ENCODE peak calls at places on chromosomes 4 and X, in four cellular contexts. One of them, this sample, is unnamed. For H3K9me3 and H3K4me1, the result is how much of the 10 kb centered on the place peaks cover.

GRCh38 chr4:140851032-140851636 is 94.9 kb upstream of the TBC1D9 start:
- DNase-seq in SJCRH30: peak
- DNase-seq in hepatocyte: peak
- DNase-seq in esophagus squamous epithelium: no peak
- DNase-seq in this sample: no peak

GRCh38 chr4:3285558-3286334 is 7.1 kb upstream of the RGS12 start:
- DNase-seq in hepatocyte: no peak
- DNase-seq in esophagus squamous epithelium: no peak
- DNase-seq in SJCRH30: peak
- DNase-seq in this sample: no peak

GRCh38 chr4:45350438-45350837 is 624.1 kb upstream of the GNPDA2 start:
- DNase-seq in SJCRH30: no peak
- DNase-seq in esophagus squamous epithelium: no peak
- DNase-seq in hepatocyte: no peak
- DNase-seq in this sample: no peak

GRCh38 chr4:137253949-137254348 is 278.3 kb downstream of the PCDH18 start:
- DNase-seq in hepatocyte: no peak
- DNase-seq in SJCRH30: no peak
- DNase-seq in esophagus squamous epithelium: no peak
- DNase-seq in this sample: no peak

GRCh38 chr4:111960241-111960667 is 185.0 kb upstream of the FAM241A start:
- DNase-seq in esophagus squamous epithelium: no peak
- DNase-seq in SJCRH30: no peak
- DNase-seq in hepatocyte: no peak
- DNase-seq in this sample: no peak

GRCh38 chr4:184274288-184274951 is 56.7 kb upstream of the ENPP6 start:
- DNase-seq in hepatocyte: no peak
- DNase-seq in SJCRH30: no peak
- DNase-seq in esophagus squamous epithelium: no peak
- DNase-seq in this sample: no peak

GRCh38 chr4:98771959-98772619 is 113.7 kb upstream of the TSPAN5 start:
- DNase-seq in hepatocyte: peak
- DNase-seq in SJCRH30: no peak
- DNase-seq in esophagus squamous epithelium: no peak
- DNase-seq in this sample: no peak

GRCh38 chr4:41360214-41360910 is 103.6 kb downstream of the UCHL1 start:
- DNase-seq in esophagus squamous epithelium: no peak
- DNase-seq in hepatocyte: peak
- DNase-seq in SJCRH30: peak
- DNase-seq in this sample: no peak

GRCh38 chrX:153828723-153829548 is 1.4 kb downstream of the PDZD4 start:
- DNase-seq in SJCRH30: peak
- DNase-seq in hepatocyte: no peak
- DNase-seq in esophagus squamous epithelium: no peak
- DNase-seq in this sample: no peak

GRCh38 chr4:109750652-109751244 is 20.9 kb upstream of the PLA2G12A start:
- DNase-seq in esophagus squamous epithelium: no peak
- DNase-seq in SJCRH30: no peak
- DNase-seq in hepatocyte: no peak
- DNase-seq in this sample: no peak

GRCh38 chr4:128782875-128783614 is 26.5 kb upstream of the JADE1 start:
- DNase-seq in hepatocyte: no peak
- DNase-seq in esophagus squamous epithelium: no peak
- DNase-seq in SJCRH30: no peak
- DNase-seq in this sample: no peak

GRCh38 chrX:115232933-115233496 is 881 bp downstream of the LRCH2 start:
- DNase-seq in esophagus squamous epithelium: no peak
- DNase-seq in SJCRH30: no peak
- DNase-seq in hepatocyte: no peak
- DNase-seq in this sample: no peak

GRCh38 chrX:77450415-77450814 is 3.2 kb downstream of the FGF16 start:
- DNase-seq in hepatocyte: no peak
- DNase-seq in SJCRH30: no peak
- DNase-seq in esophagus squamous epithelium: no peak
- DNase-seq in this sample: no peak

GRCh38 chrX:53223955-53224859 is 800 bp downstream of the KDM5C start:
- DNase-seq in SJCRH30: no peak
- DNase-seq in esophagus squamous epithelium: no peak
- DNase-seq in hepatocyte: peak
- DNase-seq in this sample: peak

GRCh38 chr4:120918788-120919187 is 3.7 kb downstream of the PRDM5 start:
- DNase-seq in esophagus squamous epithelium: no peak
- DNase-seq in SJCRH30: no peak
- DNase-seq in hepatocyte: no peak
- DNase-seq in this sample: no peak

GRCh38 chr4:57119054-57119651 is 9.0 kb upstream of the IGFBP7 start:
- DNase-seq in esophagus squamous epithelium: no peak
- DNase-seq in SJCRH30: peak
- DNase-seq in hepatocyte: peak
- DNase-seq in this sample: no peak

GRCh38 chr4:54067163-54067562 is 2.8 kb upstream of the CHIC2 start:
- DNase-seq in hepatocyte: peak
- DNase-seq in esophagus squamous epithelium: no peak
- DNase-seq in SJCRH30: no peak
- DNase-seq in this sample: no peak

GRCh38 chr4:24680746-24681145 is 96.4 kb upstream of the DHX15 start:
- DNase-seq in SJCRH30: no peak
- DNase-seq in esophagus squamous epithelium: no peak
- DNase-seq in hepatocyte: no peak
- DNase-seq in this sample: no peak

GRCh38 chrX:130916636-130917422 is 13.8 kb upstream of the ENOX2 start:
- DNase-seq in hepatocyte: peak
- DNase-seq in esophagus squamous epithelium: no peak
- DNase-seq in SJCRH30: peak
- DNase-seq in this sample: peak

GRCh38 chr4:165208741-165209388 is 1.5 kb downstream of the KLHL2 start:
- DNase-seq in hepatocyte: no peak
- DNase-seq in esophagus squamous epithelium: no peak
- DNase-seq in SJCRH30: no peak
- DNase-seq in this sample: no peak

GRCh38 chrX:2351999-2352995 is 148.5 kb downstream of the DHRSX start:
- DNase-seq in SJCRH30: peak
- DNase-seq in hepatocyte: peak
- DNase-seq in esophagus squamous epithelium: no peak
- DNase-seq in this sample: no peak

GRCh38 chrX:48997865-48998264 is 4.2 kb downstream of the GRIPAP1 start:
- DNase-seq in hepatocyte: no peak
- DNase-seq in esophagus squamous epithelium: no peak
- DNase-seq in SJCRH30: no peak
- DNase-seq in this sample: no peak

GRCh38 chrX:100731441-100732281 is at the start of gene SYTL4:
- DNase-seq in hepatocyte: peak
- DNase-seq in esophagus squamous epithelium: no peak
- DNase-seq in SJCRH30: no peak
- DNase-seq in this sample: no peak

GRCh38 chr4:422587-422986 is 76.4 kb downstream of the ZNF721 start:
- DNase-seq in esophagus squamous epithelium: no peak
- DNase-seq in hepatocyte: no peak
- DNase-seq in SJCRH30: no peak
- DNase-seq in this sample: no peak
- H3K9me3 ChIP-seq in esophagus squamous epithelium: half or more
- H3K9me3 ChIP-seq in hepatocyte: half or more
- H3K9me3 ChIP-seq in SJCRH30: under half
- H3K9me3 ChIP-seq in this sample: half or more

DNA sequence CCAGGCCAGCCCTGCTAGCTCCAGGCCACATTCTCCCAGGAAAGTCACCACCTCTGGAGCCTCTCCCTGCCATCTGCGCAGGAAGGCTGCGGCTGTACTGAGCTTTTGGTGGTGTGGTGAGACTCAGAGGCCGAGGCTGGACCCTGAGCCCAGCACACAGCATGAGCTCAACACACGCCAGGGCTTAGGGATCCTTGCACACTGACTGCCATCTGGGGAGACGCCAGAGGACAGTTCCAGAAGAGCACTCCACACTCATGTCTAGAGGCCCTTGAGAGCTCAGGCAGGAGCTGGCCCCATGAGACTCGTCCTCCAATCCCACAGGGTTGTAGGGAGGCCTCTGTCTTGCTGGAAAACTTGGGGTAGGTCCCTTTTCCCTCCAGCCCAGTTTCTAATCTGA is 40.6 kb downstream of the ABLIM2 start:
- DNase-seq in esophagus squamous epithelium: no peak
- DNase-seq in hepatocyte: no peak
- DNase-seq in SJCRH30: no peak
- DNase-seq in this sample: no peak
- H3K4me1 ChIP-seq in esophagus squamous epithelium: under half
- H3K4me1 ChIP-seq in hepatocyte: under half
- H3K4me1 ChIP-seq in SJCRH30: under half
- H3K4me1 ChIP-seq in this sample: under half

DNA sequence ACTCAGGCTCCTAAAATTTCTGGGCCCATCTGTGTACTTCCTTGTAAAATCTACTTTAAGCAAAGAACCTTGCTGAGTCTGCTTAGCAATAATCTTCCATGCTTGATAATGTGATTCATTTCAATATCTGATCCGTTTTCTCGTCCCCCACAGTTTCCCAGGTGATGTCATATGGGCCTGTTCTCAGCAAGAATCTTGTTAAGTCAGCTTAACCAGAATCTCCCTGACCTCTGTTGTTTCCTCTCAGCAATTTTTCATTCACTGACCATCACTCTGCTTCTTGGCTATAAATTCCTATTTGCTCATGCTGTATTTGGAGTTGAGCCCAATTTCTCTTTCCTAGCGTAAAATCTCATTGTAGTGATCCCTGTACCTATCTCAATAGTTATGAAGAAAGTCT is 13.9 kb downstream of the CSN2 start:
- DNase-seq in SJCRH30: no peak
- DNase-seq in esophagus squamous epithelium: no peak
- DNase-seq in hepatocyte: no peak
- DNase-seq in this sample: no peak
- H3K27ac ChIP-seq in SJCRH30: no peak
- H3K27ac ChIP-seq in esophagus squamous epithelium: no peak
- H3K27ac ChIP-seq in hepatocyte: no peak
- H3K27ac ChIP-seq in this sample: no peak

GRCh38 chrX:82734140-82734539 is 774.0 kb upstream of the POU3F4 start:
- DNase-seq in hepatocyte: no peak
- DNase-seq in SJCRH30: no peak
- DNase-seq in esophagus squamous epithelium: no peak
- DNase-seq in this sample: no peak

DNA sequence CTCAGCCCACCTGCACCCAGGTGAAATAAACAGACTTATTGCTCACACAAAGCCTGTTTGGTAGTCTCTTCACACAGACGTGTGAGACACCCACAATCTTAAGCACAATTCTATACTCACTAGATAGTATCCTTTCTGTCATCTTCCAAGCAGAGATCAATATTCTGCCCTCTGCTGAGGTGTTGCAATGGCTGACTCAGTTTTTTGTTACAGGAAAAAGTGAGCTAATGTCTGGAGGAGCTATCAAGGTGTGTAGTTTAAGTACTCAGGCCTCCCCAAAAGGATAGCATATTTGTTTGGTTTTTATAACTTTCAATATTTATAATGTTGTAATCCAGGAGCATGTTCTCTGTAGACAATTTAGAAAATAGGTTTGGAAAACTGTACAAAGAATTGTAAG is 775.2 kb upstream of the POU3F4 start:
- DNase-seq in SJCRH30: no peak
- DNase-seq in hepatocyte: no peak
- DNase-seq in esophagus squamous epithelium: no peak
- DNase-seq in this sample: no peak
- H3K9me3 ChIP-seq in SJCRH30: under half
- H3K9me3 ChIP-seq in hepatocyte: under half
- H3K9me3 ChIP-seq in esophagus squamous epithelium: under half
- H3K9me3 ChIP-seq in this sample: under half

GRCh38 chr4:38073596-38074234 is 113.5 kb downstream of the PTTG2 start:
- DNase-seq in esophagus squamous epithelium: no peak
- DNase-seq in hepatocyte: no peak
- DNase-seq in SJCRH30: no peak
- DNase-seq in this sample: no peak

GRCh38 chr4:38076153-38076669 is 116.0 kb downstream of the PTTG2 start:
- DNase-seq in SJCRH30: no peak
- DNase-seq in esophagus squamous epithelium: no peak
- DNase-seq in hepatocyte: no peak
- DNase-seq in this sample: no peak

GRCh38 chr4:38077791-38078489 is 117.7 kb downstream of the PTTG2 start:
- DNase-seq in hepatocyte: no peak
- DNase-seq in SJCRH30: no peak
- DNase-seq in esophagus squamous epithelium: no peak
- DNase-seq in this sample: no peak

GRCh38 chr4:38072578-38072977 is 112.4 kb downstream of the PTTG2 start:
- DNase-seq in SJCRH30: no peak
- DNase-seq in esophagus squamous epithelium: no peak
- DNase-seq in hepatocyte: no peak
- DNase-seq in this sample: no peak

DNA sequence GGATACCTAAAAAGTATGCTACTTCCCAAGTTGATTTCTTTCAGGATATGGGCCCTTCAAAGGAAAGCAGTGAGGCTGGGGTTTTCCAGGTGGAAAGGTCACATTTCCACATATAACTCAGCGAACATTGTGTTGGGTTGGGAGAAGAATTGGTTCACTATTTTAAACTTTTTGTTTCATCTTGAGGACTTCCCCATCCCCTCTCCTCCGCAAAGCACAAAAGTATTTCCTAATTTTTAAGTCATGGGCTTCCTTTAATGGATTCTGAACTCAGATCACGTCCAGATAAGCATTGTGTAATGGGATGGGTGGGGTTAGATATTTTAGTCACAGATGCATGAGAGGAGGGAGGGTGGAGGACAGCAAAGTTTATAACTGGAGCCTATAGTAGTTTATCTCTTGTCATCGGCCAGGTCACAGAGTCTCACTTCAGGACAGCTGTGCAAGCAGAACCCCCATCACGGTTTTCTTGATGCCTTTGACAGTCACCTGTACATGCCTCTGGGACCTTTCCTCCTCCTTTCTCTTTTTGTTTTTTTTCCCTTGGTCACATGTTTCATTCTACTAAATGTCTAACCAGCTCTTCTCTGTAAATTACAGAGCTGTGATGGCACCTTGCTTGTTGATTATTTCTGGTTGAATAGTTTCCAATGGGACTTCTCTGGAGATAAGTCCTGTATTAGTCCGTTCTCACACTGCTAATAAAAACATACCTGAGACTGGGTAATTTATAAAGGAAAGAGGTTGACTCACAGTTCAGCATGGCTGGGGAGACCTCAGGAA is 115.4 kb downstream of the PTTG2 start:
- DNase-seq in hepatocyte: peak
- DNase-seq in SJCRH30: no peak
- DNase-seq in esophagus squamous epithelium: no peak
- DNase-seq in this sample: no peak
- H3K4me1 ChIP-seq in hepatocyte: under half
- H3K4me1 ChIP-seq in SJCRH30: under half
- H3K4me1 ChIP-seq in esophagus squamous epithelium: under half
- H3K4me1 ChIP-seq in this sample: under half

DNA sequence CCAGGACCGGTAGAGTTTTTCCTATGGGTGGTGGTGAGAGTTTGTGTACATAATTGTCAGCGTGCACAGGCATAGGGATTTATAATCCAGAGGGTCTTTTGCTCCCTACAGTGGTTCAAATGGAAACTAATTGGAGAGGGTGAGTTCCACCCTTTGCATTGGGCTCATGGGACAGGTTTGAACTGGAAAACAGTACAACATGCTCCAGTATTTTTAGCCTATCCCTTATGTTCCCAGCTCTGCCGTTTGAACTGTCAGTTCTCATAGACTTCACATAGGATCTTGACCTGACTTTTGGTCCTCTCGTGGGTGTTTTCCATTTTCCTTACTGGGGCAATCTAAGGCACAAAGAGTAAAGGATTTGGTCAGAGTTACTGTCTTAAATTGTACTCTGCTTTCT is 31.8 kb downstream of the FHL1 start:
- DNase-seq in hepatocyte: no peak
- DNase-seq in esophagus squamous epithelium: no peak
- DNase-seq in SJCRH30: no peak
- DNase-seq in this sample: no peak
- H3K27ac ChIP-seq in hepatocyte: no peak
- H3K27ac ChIP-seq in esophagus squamous epithelium: no peak
- H3K27ac ChIP-seq in SJCRH30: no peak
- H3K27ac ChIP-seq in this sample: no peak

This sample was measured in naive thymus-derived CD4-positive, alpha-beta T cell.